ENCODE peak calls at places on chromosomes 3 and 15, in six cellular contexts. D, F, J, W, Q and L are unnamed samples. For H4K20me1, the result is how much of the 10 kb centered on the place peaks cover.

GRCh38 chr15:25800761-25801515 is 62.2 kb downstream of the ATP10A start:
- DNase-seq in W (no peak), F (no peak), Q (no peak), J (no peak), D (no peak), L (no peak)

GRCh38 chr3:188152660-188153497 is 1.1 kb upstream of the LPP start:
- DNase-seq in F (no peak), Q (no peak), D (peak), W (peak), J (peak), L (peak)

GRCh38 chr15:93088200-93088980 is 621 bp downstream of the RGMA start:
- DNase-seq in F (no peak), J (peak), D (no peak), W (peak), Q (peak), L (peak)

GRCh38 chr3:39203862-39204261 is 11.5 kb upstream of the XIRP1 start:
- DNase-seq in Q (no peak), W (no peak), J (no peak), F (no peak), D (no peak), L (no peak)

GRCh38 chr15:78540955-78541743 is 905 bp downstream of the PSMA4 start:
- DNase-seq in F (no peak), W (no peak), J (no peak), D (peak), Q (no peak), L (peak)

GRCh38 chr3:11826628-11827265 is 19.9 kb downstream of the TAMM41 start:
- DNase-seq in J (no peak), W (no peak), Q (no peak), F (no peak), D (no peak), L (peak)

GRCh38 chr3:186519021-186519658 is 25.0 kb downstream of the CRYGS start:
- DNase-seq in J (no peak), Q (no peak), D (no peak), F (no peak), W (no peak), L (no peak)

GRCh38 chr3:114878119-114878839 is 268.8 kb downstream of the ZBTB20 start:
- DNase-seq in J (peak), D (peak), W (no peak), F (peak), Q (no peak), L (peak)

GRCh38 chr15:66946578-66947164 is 118.7 kb upstream of the SMAD3 start:
- DNase-seq in J (peak), Q (peak), W (peak), D (peak), F (peak), L (peak)

GRCh38 chr3:75249005-75249404 is 415.1 kb upstream of the FRG2C start:
- DNase-seq in J (no peak), Q (no peak), F (no peak), D (no peak), W (no peak), L (no peak)

GRCh38 chr3:99966657-99967420 is 147.5 kb downstream of the FILIP1L start:
- DNase-seq in W (no peak), F (no peak), J (no peak), Q (no peak), D (no peak), L (peak)

GRCh38 chr3:58724376-58724775 is 57.8 kb upstream of the FAM3D start:
- DNase-seq in J (no peak), D (no peak), Q (no peak), W (no peak), F (no peak), L (no peak)

GRCh38 chr15:90414408-90415028 is 26.5 kb downstream of the IQGAP1 start:
- DNase-seq in Q (no peak), F (no peak), D (peak), J (no peak), W (no peak), L (peak)

GRCh38 chr3:33063651-33064051 is 33.3 kb downstream of the GLB1 start:
- DNase-seq in D (no peak), Q (peak), J (no peak), W (no peak), F (no peak), L (peak)

GRCh38 chr3:54087581-54088410 is 34.6 kb upstream of the CACNA2D3 start:
- DNase-seq in Q (no peak), D (no peak), J (peak), W (peak), F (no peak), L (peak)

GRCh38 chr3:158961497-158961896 is 159.6 kb downstream of the MFSD1 start:
- DNase-seq in Q (no peak), D (no peak), J (peak), F (no peak), W (peak), L (no peak)

GRCh38 chr15:67098768-67099282 is 33.4 kb downstream of the SMAD3 start:
- DNase-seq in F (no peak), W (no peak), D (no peak), J (no peak), Q (no peak), L (peak)

GRCh38 chr3:142723665-142723967 is 218 bp upstream of the TRPC1 start:
- DNase-seq in J (no peak), W (no peak), F (no peak), D (no peak), Q (peak), L (no peak)

GRCh38 chr15:34512628-34513027 is 70.8 kb downstream of the GOLGA8B start:
- DNase-seq in F (no peak), W (no peak), J (no peak), Q (no peak), D (no peak), L (no peak)

GRCh38 chr15:34514251-34514760 is 69.1 kb downstream of the GOLGA8B start:
- DNase-seq in F (no peak), J (peak), D (peak), Q (peak), W (peak), L (peak)
- TF ChIP-seq EZH2 in F (no peak), J (no peak), D (no peak), Q (no peak), W (peak), L (no peak)

GRCh38 chr3:197085137-197085536 is 55.5 kb upstream of the MELTF start:
- DNase-seq in D (no peak), W (no peak), J (no peak), Q (no peak), F (no peak), L (no peak)

GRCh38 chr3:197080344-197080743 is 50.7 kb upstream of the MELTF start:
- DNase-seq in F (no peak), Q (no peak), D (no peak), W (no peak), J (no peak), L (no peak)

GRCh38 chr3:197082871-197083270 is 53.3 kb upstream of the MELTF start:
- DNase-seq in Q (no peak), J (no peak), F (no peak), W (no peak), D (no peak), L (peak)

GRCh38 chr3:197088370-197088769 is 58.8 kb upstream of the MELTF start:
- DNase-seq in J (no peak), Q (no peak), D (no peak), W (no peak), F (no peak), L (no peak)

DNA sequence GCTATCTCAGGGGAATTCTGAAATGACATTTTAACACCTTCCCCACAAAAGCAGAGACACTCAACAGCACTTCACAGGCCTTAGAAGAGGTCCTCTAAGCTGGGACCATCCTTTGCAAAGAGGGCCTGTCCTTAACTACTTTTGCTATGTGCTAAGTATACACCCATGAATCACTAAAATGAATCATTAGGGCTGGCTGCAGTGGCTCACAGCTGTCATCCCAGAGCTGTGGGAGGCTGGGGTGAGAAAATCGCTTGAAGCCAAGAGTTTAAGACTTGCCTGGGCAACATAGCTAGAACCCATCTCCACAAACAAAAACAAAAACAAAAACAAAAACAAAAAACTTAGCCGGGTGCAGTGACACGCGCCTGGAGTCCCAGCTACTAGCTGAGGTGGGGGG is 53.9 kb upstream of the MELTF start:
- DNase-seq in W (no peak), J (no peak), D (peak), F (no peak), Q (no peak), L (peak)
- TF ChIP-seq EZH2phosphoT487 in W (no peak), J (no peak), D (no peak), F (no peak), Q (no peak), L (no peak)

GRCh38 chr3:195263925-195264575 is 6.9 kb downstream of the XXYLT1 start:
- DNase-seq in F (no peak), Q (no peak), W (no peak), J (no peak), D (no peak), L (no peak)
- H4K20me1 ChIP-seq in F (under half), Q (under half), W (half or more), J (half or more), D (under half), L (under half)

GRCh38 chr3:45007091-45007490 is 19.0 kb upstream of the CLEC3B start:
- DNase-seq in D (no peak), J (no peak), W (no peak), Q (no peak), F (no peak), L (no peak)
- TF ChIP-seq EZH2 in D (no peak), J (no peak), W (no peak), Q (no peak), F (no peak), L (no peak)

GRCh38 chr3:189517981-189518380 is 113.2 kb upstream of the TP63 start:
- DNase-seq in J (peak), W (no peak), F (no peak), D (no peak), Q (no peak), L (no peak)

GRCh38 chr3:189515916-189516531 is 115.2 kb upstream of the TP63 start:
- DNase-seq in J (no peak), W (no peak), F (no peak), Q (no peak), D (no peak), L (peak)

GRCh38 chr3:189512824-189513223 is 118.4 kb upstream of the TP63 start:
- DNase-seq in W (no peak), F (no peak), Q (no peak), J (no peak), D (no peak), L (no peak)

GRCh38 chr3:189512039-189512438 is 119.2 kb upstream of the TP63 start:
- DNase-seq in D (no peak), W (no peak), Q (no peak), F (no peak), J (no peak), L (no peak)

GRCh38 chr3:189513281-189514151 is 117.7 kb upstream of the TP63 start:
- DNase-seq in D (peak), W (no peak), J (no peak), Q (no peak), F (no peak), L (no peak)
- TF ChIP-seq EZH2phosphoT487 in D (no peak), W (no peak), J (no peak), Q (no peak), F (no peak), L (no peak)

GRCh38 chr15:31347067-31347975 is 20.7 kb downstream of the KLF13 start:
- DNase-seq in W (no peak), D (no peak), F (no peak), J (no peak), Q (no peak), L (no peak)

GRCh38 chr15:31350771-31351170 is 24.1 kb downstream of the KLF13 start:
- DNase-seq in Q (peak), W (no peak), F (no peak), J (no peak), D (no peak), L (no peak)

GRCh38 chr15:31347981-31348803 is 21.6 kb downstream of the KLF13 start:
- DNase-seq in F (no peak), D (no peak), W (no peak), Q (no peak), J (no peak), L (no peak)

GRCh38 chr15:31352283-31352880 is 25.7 kb downstream of the KLF13 start:
- DNase-seq in F (no peak), D (no peak), W (no peak), Q (peak), J (no peak), L (peak)

GRCh38 chr15:31349233-31350141 is 22.9 kb downstream of the KLF13 start:
- DNase-seq in J (no peak), Q (peak), F (no peak), D (no peak), W (no peak), L (no peak)
- H4K20me1 ChIP-seq in J (under half), Q (under half), F (under half), D (under half), W (half or more), L (under half)

GRCh38 chr3:123451186-123451585 is 2.3 kb upstream of the ADCY5 start:
- DNase-seq in D (no peak), F (no peak), J (no peak), Q (no peak), W (no peak), L (no peak)

GRCh38 chr3:123447749-123448502 is 964 bp downstream of the ADCY5 start:
- DNase-seq in Q (no peak), W (peak), D (no peak), F (no peak), J (peak), L (peak)

GRCh38 chr3:123448503-123449091 is at the start of gene ADCY5:
- DNase-seq in F (no peak), D (no peak), W (peak), Q (no peak), J (peak), L (peak)

GRCh38 chr3:123449986-123450474 is 1.1 kb upstream of the ADCY5 start:
- DNase-seq in F (no peak), W (peak), Q (no peak), D (no peak), J (peak), L (peak)

GRCh38 chr3:123449092-123449985 is 449 bp upstream of the ADCY5 start:
- DNase-seq in W (peak), F (no peak), D (no peak), J (peak), Q (peak), L (peak)
- TF ChIP-seq EZH2 in W (peak), F (no peak), D (peak), J (no peak), Q (no peak), L (no peak)